ENCODE peak calls at places on chromosomes 13 and 19, in eight cellular contexts. S, Z, C, J, A, F, P and X are unnamed samples.

GRCh38 chr19:33673996-33674395 is 52.2 kb downstream of the CHST8 start:
- DNase-seq in S (no peak), Z (no peak), C (no peak), J (no peak), A (no peak), F (peak), P (no peak), X (no peak)

GRCh38 chr19:1725100-1726064 is 27.9 kb upstream of the ONECUT3 start:
- DNase-seq in S (no peak), Z (peak), C (peak), J (no peak), A (no peak), F (no peak), P (peak), X (peak)

GRCh38 chr19:40059624-40060023 is 3.6 kb upstream of the ZNF780B start:
- DNase-seq in S (no peak), Z (no peak), C (no peak), J (no peak), A (no peak), F (no peak), P (no peak), X (no peak)

GRCh38 chr19:28217064-28217463 is 995.9 kb downstream of the UQCRFS1 start:
- DNase-seq in S (no peak), Z (no peak), C (no peak), J (no peak), A (no peak), F (no peak), P (no peak), X (no peak)

GRCh38 chr19:5926641-5927438 is 12.8 kb downstream of the CAPS start:
- DNase-seq in S (peak), Z (no peak), C (no peak), J (no peak), A (no peak), F (peak), P (no peak), X (no peak)

GRCh38 chr19:18503971-18504885 is 17.6 kb downstream of the ELL start:
- DNase-seq in S (no peak), Z (no peak), C (no peak), J (no peak), A (no peak), F (no peak), P (no peak), X (no peak)

GRCh38 chr19:13102666-13103584 is at the start of gene LYL1:
- DNase-seq in S (peak), Z (no peak), C (no peak), J (no peak), A (no peak), F (peak), P (peak), X (peak)

GRCh38 chr13:50846861-50847475 is 3.5 kb upstream of the DLEU7 start:
- DNase-seq in S (no peak), Z (no peak), C (no peak), J (no peak), A (no peak), F (no peak), P (no peak), X (no peak)

GRCh38 chr19:39160523-39160861 is 34.9 kb downstream of the PAK4 start:
- DNase-seq in S (peak), Z (no peak), C (peak), J (no peak), A (no peak), F (peak), P (no peak), X (no peak)

GRCh38 chr13:39273953-39274352 is 235.7 kb downstream of the NHLRC3 start:
- DNase-seq in S (no peak), Z (no peak), C (no peak), J (no peak), A (no peak), F (no peak), P (peak), X (peak)

GRCh38 chr19:12187625-12188024 is 24.7 kb downstream of the ZNF136 start:
- DNase-seq in S (no peak), Z (no peak), C (no peak), J (no peak), A (no peak), F (no peak), P (no peak), X (no peak)

GRCh38 chr13:21670006-21670882 is 629 bp upstream of the FGF9 start:
- DNase-seq in S (no peak), Z (peak), C (peak), J (no peak), A (no peak), F (no peak), P (peak), X (peak)

GRCh38 chr13:65999441-65999840 is 1230.7 kb downstream of the PCDH9 start:
- DNase-seq in S (no peak), Z (no peak), C (no peak), J (no peak), A (no peak), F (no peak), P (no peak), X (no peak)

GRCh38 chr19:29013325-29013724 is 199.6 kb downstream of the UQCRFS1 start:
- DNase-seq in S (no peak), Z (no peak), C (no peak), J (no peak), A (no peak), F (no peak), P (no peak), X (no peak)

GRCh38 chr19:38183227-38183914 is 40.7 kb downstream of the DPF1 start:
- DNase-seq in S (no peak), Z (peak), C (no peak), J (no peak), A (no peak), F (no peak), P (no peak), X (no peak)

GRCh38 chr19:7883796-7884570 is 4.3 kb upstream of the LRRC8E start:
- DNase-seq in S (no peak), Z (no peak), C (peak), J (no peak), A (no peak), F (no peak), P (no peak), X (no peak)

GRCh38 chr19:7488736-7489353 is at the start of gene PEX11G:
- DNase-seq in S (peak), Z (peak), C (peak), J (no peak), A (peak), F (peak), P (peak), X (peak)

GRCh38 chr13:92900455-92900854 is 326.2 kb upstream of the GPC6 start:
- DNase-seq in S (no peak), Z (no peak), C (no peak), J (no peak), A (no peak), F (no peak), P (no peak), X (no peak)

GRCh38 chr19:5031231-5032100 is 62.6 kb downstream of the KDM4B start:
- DNase-seq in S (peak), Z (peak), C (peak), J (no peak), A (peak), F (peak), P (peak), X (peak)

GRCh38 chr19:45528149-45528743 is 21.0 kb downstream of the VASP start:
- DNase-seq in S (no peak), Z (no peak), C (peak), J (no peak), A (no peak), F (no peak), P (no peak), X (no peak)

GRCh38 chr19:45526971-45527370 is 19.7 kb downstream of the VASP start:
- DNase-seq in S (no peak), Z (no peak), C (no peak), J (no peak), A (no peak), F (no peak), P (no peak), X (no peak)

GRCh38 chr19:45531349-45531748 is 24.1 kb downstream of the VASP start:
- DNase-seq in S (no peak), Z (no peak), C (no peak), J (no peak), A (no peak), F (no peak), P (no peak), X (no peak)

GRCh38 chr19:45527731-45528130 is 20.5 kb downstream of the VASP start:
- DNase-seq in S (no peak), Z (no peak), C (no peak), J (no peak), A (no peak), F (no peak), P (no peak), X (no peak)

DNA sequence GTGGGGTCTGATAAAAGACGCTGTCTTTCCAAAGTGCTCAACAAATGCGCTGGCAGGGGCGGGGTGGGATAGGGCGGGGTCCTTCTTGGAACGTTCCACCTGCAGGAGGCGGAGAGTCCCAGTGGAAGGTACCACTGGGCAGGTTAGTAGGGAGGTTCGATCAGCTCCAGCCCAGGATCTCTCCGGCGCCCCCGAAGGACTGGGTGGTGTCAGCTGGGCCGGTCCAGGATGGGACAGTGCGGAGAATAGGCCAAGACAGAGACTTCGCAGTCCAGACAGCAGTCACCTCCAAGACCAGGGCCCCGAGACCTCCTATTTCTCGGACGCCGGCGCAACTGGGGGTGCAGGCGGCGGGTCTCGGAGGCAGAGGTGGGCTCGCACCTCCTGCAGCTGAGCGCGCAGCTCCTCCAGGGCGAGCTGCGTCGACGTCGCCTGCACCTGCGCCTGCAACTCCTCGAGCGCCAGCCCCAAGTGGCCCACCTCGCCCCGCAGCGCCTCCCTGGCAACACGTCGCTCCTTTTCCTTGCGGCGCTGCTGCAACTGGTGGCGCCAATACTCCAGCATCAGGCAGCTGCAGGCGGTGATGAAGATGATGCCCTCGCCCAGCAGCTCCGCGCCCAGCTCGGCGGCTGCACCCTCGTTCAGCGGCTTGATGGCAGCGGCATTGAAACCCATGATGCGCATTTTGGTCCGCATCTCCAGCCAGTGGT is 21.6 kb downstream of the VASP start:
- DNase-seq in S (no peak), Z (no peak), C (no peak), J (no peak), A (no peak), F (no peak), P (peak), X (no peak)
- TF ChIP-seq CTCF in S (no peak), Z (no peak), C (no peak), J (no peak), A (no peak), F (no peak), P (no peak), X (no peak)

GRCh38 chr19:9848761-9849160 is 13.6 kb downstream of the PIN1 start:
- DNase-seq in S (no peak), Z (no peak), C (no peak), J (no peak), A (no peak), F (no peak), P (no peak), X (no peak)

GRCh38 chr19:9850235-9850959 is 15.3 kb downstream of the PIN1 start:
- DNase-seq in S (no peak), Z (no peak), C (no peak), J (no peak), A (no peak), F (no peak), P (no peak), X (no peak)

GRCh38 chr19:9849786-9850185 is 14.7 kb downstream of the PIN1 start:
- DNase-seq in S (no peak), Z (no peak), C (no peak), J (no peak), A (no peak), F (no peak), P (no peak), X (no peak)

GRCh38 chr19:9848060-9848459 is 12.9 kb downstream of the PIN1 start:
- DNase-seq in S (no peak), Z (no peak), C (no peak), J (no peak), A (no peak), F (no peak), P (peak), X (peak)

DNA sequence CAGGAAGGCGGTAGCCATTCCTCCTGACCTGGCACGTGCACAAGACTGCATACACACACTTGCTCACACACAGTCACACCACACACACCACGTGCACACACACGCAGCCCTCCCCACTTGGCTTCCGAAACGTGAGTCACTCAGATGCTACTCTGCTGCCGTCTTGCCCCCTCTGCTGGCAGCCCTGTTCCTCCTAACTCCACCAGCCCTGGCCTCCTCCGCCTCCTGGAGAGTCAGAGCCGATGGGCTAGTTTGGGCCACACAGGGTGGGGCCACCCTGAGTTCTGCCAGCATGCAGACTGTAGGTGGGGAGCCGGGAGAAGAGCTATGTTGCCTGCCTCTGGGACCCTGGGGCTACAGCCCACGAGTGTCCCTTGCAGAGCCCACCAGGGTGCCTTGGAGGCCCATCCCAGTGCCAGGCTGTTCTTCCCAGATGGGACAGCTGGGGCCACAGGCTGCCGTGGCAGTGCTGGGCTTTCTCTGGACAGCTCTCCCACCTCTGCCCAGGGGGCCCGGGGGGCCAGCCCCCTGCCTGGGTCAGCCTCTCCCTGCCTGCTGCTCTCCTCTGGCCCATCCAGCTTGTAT is 12.1 kb downstream of the PIN1 start:
- DNase-seq in S (peak), Z (peak), C (peak), J (no peak), A (peak), F (peak), P (peak), X (no peak)
- TF ChIP-seq CTCF in S (peak), Z (peak), C (peak), J (no peak), A (no peak), F (no peak), P (no peak), X (peak)

GRCh38 chr13:101785858-101786257 is 333.4 kb downstream of the ITGBL1 start:
- DNase-seq in S (no peak), Z (peak), C (peak), J (no peak), A (no peak), F (no peak), P (peak), X (peak)
- TF ChIP-seq CTCF in S (no peak), Z (peak), C (peak), J (peak), A (no peak), F (no peak), P (no peak), X (no peak)

DNA sequence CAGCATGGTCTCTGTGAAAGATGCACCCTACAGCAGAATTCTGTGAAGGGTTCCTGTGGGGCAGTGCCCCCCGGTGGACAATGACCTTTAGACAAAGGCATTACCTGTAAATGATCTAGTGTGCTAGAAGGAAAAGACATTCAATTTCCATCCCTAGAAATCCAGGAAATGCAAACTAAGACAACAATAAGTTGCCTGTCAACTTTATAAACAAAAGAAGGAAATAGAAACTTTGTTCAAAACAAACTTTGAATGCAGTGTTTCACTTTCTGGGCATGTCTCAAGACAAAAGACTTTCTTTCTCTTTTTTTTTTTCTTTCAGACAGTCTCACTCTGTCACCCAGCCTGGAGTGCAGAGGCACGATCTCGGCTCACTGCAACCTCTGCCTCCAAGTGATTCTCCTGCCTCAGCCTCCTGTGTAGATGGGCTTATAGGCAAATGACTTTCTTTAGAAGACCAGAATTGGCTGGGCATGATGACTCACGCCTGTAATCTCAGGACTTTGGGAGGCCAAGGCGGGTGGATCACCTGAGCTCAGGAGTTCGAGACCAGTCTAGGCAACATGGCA is 15.5 kb downstream of the TEX101 start:
- DNase-seq in S (no peak), Z (no peak), C (no peak), J (no peak), A (no peak), F (no peak), P (peak), X (no peak)
- TF ChIP-seq CTCF in S (no peak), Z (peak), C (peak), J (peak), A (no peak), F (no peak), P (no peak), X (no peak)

DNA sequence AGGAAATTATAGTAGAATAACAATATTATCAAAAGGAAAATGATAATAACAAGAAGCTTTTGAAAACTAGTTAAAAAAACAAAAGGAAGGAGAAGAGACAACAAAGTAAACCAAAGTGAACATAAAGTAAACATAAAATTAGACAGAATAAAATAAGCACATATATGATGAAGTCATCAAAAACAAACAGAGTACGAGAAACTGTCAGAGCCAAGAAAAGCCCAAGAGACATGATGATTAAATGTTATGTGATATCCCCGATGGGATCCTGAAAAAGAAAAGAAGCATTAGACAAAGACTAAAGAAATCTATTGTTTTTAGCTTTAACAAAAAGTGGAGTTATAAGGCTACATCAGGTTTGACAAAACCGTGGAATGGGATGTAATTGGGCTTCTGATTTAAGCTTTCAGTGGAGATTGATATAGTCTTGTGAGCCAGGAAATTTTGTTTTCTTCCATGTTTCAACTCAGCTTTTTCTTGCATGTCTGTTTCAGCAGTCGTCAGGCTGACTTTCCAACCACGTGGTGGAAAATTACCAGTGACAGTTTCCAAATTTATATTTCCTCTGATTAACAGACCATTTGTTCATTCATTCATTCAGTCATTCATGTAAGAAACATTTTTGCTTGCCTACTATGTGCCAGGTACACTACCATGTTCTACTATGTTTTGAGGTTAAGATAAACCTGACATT is 64.9 kb downstream of the KL start:
- DNase-seq in S (no peak), Z (no peak), C (no peak), J (no peak), A (no peak), F (no peak), P (no peak), X (no peak)
- TF ChIP-seq CTCF in S (no peak), Z (no peak), C (no peak), J (no peak), A (no peak), F (no peak), P (no peak), X (no peak)

GRCh38 chr19:3067549-3067948 is 5.3 kb upstream of the TLE5 start:
- DNase-seq in S (no peak), Z (no peak), C (no peak), J (no peak), A (no peak), F (no peak), P (no peak), X (no peak)
- TF ChIP-seq CTCF in S (no peak), Z (no peak), C (no peak), J (no peak), A (no peak), F (no peak), P (no peak), X (no peak)